ENCODE peak calls at places on chromosomes 11 and 22, in seven cellular contexts. E, P, K, Y, H, I and G are unnamed samples. For H3K4me1, the result is how much of the 10 kb centered on the place peaks cover.

GRCh38 chr11:90453525-90453924 is 230.7 kb upstream of the CHORDC1 start:
- DNase-seq in K (no peak), Y (no peak), H (no peak), P (no peak), I (no peak), E (no peak), G (no peak)

GRCh38 chr11:115684135-115684534 is 179.9 kb upstream of the CADM1 start:
- DNase-seq in E (no peak), I (no peak), P (no peak), Y (no peak), H (no peak), K (no peak), G (no peak)

GRCh38 chr22:33579448-33580093 is 340.7 kb downstream of the LARGE1 start:
- DNase-seq in Y (peak), I (peak), K (peak), E (peak), H (peak), P (peak), G (peak)

GRCh38 chr22:30877662-30878515 is 90.7 kb downstream of the MORC2 start:
- DNase-seq in Y (no peak), P (peak), E (no peak), H (no peak), K (no peak), I (peak), G (peak)

GRCh38 chr11:111541209-111542061 is 915 bp downstream of the LAYN start:
- DNase-seq in P (peak), Y (no peak), H (peak), E (peak), I (peak), K (peak), G (peak)

GRCh38 chr11:131737357-131737756 is 366.9 kb downstream of the NTM start:
- DNase-seq in I (no peak), H (peak), P (no peak), K (no peak), E (no peak), Y (no peak), G (no peak)

GRCh38 chr22:20531154-20531403 is 23.7 kb downstream of the MED15 start:
- DNase-seq in P (no peak), E (no peak), K (no peak), H (no peak), Y (no peak), I (no peak), G (no peak)

GRCh38 chr22:23272371-23272770 is 92.1 kb downstream of the BCR start:
- DNase-seq in E (no peak), I (no peak), P (no peak), H (no peak), K (no peak), Y (no peak), G (no peak)

GRCh38 chr22:39721456-39722325 is 151.1 kb downstream of the CACNA1I start:
- DNase-seq in K (no peak), Y (no peak), I (peak), E (no peak), H (no peak), P (peak), G (no peak)

GRCh38 chr22:19292262-19293230 is 1.0 kb upstream of the CLTCL1 start:
- DNase-seq in H (peak), E (no peak), K (no peak), Y (no peak), P (peak), I (no peak), G (no peak)

GRCh38 chr11:13944016-13944415 is 18.5 kb upstream of the SPON1 start:
- DNase-seq in Y (no peak), K (peak), I (no peak), H (no peak), P (no peak), E (no peak), G (no peak)

GRCh38 chr22:22037229-22037628 is 54.6 kb upstream of the TOP3B start:
- DNase-seq in E (no peak), I (no peak), Y (no peak), K (no peak), H (no peak), P (no peak), G (no peak)

GRCh38 chr22:41638124-41638523 is 17.0 kb downstream of the XRCC6 start:
- DNase-seq in E (no peak), I (no peak), P (peak), K (no peak), Y (no peak), H (no peak), G (no peak)

GRCh38 chr11:34288482-34288881 is 69.3 kb downstream of the ABTB2 start:
- DNase-seq in K (no peak), P (no peak), I (no peak), Y (no peak), E (no peak), H (no peak), G (no peak)

GRCh38 chr11:131495417-131495816 is 125.0 kb downstream of the NTM start:
- DNase-seq in Y (no peak), I (no peak), E (no peak), P (peak), H (no peak), K (no peak), G (peak)

GRCh38 chr11:69447786-69448185 is 33.7 kb upstream of the LINC01488 start:
- DNase-seq in K (peak), P (no peak), Y (no peak), H (no peak), E (no peak), I (no peak), G (no peak)

GRCh38 chr11:134206185-134206584 is 17.6 kb downstream of the NCAPD3 start:
- DNase-seq in K (no peak), E (no peak), P (no peak), I (peak), H (no peak), Y (no peak), G (no peak)

GRCh38 chr11:95081412-95081811 is 8.2 kb upstream of the ENDOD1 start:
- DNase-seq in Y (peak), P (no peak), I (no peak), H (peak), K (no peak), E (no peak), G (peak)

GRCh38 chr11:29985248-29985647 is 31.6 kb downstream of the KCNA4 start:
- DNase-seq in H (no peak), E (no peak), K (no peak), Y (no peak), I (no peak), P (no peak), G (no peak)

GRCh38 chr11:64245797-64246623 is 733 bp downstream of the PPP1R14B start:
- DNase-seq in E (peak), K (peak), H (peak), P (peak), I (peak), Y (peak), G (peak)

GRCh38 chr22:19900707-19901436 is 40.7 kb upstream of the COMT start:
- DNase-seq in P (no peak), K (no peak), E (no peak), I (no peak), H (no peak), Y (no peak), G (no peak)

GRCh38 chr11:96782632-96783031 is 392.8 kb downstream of the JRKL start:
- DNase-seq in Y (no peak), H (no peak), K (no peak), I (no peak), E (no peak), P (no peak), G (no peak)

GRCh38 chr11:130865091-130865771 is 51.0 kb downstream of the SNX19 start:
- DNase-seq in I (no peak), Y (no peak), P (peak), K (no peak), E (no peak), H (no peak), G (no peak)

GRCh38 chr11:99275521-99275920 is 254.8 kb downstream of the CNTN5 start:
- DNase-seq in Y (no peak), E (no peak), P (no peak), H (no peak), I (no peak), K (no peak), G (no peak)

GRCh38 chr11:20080032-20080685 is 80.1 kb downstream of the DBX1 start:
- DNase-seq in Y (no peak), H (no peak), E (no peak), I (no peak), K (no peak), P (no peak), G (no peak)

GRCh38 chr22:37316875-37317371 is 34.6 kb downstream of the CYTH4 start:
- DNase-seq in Y (peak), E (peak), K (peak), P (peak), I (peak), H (peak), G (peak)

GRCh38 chr11:12845739-12846358 is 163.3 kb upstream of the RASSF10 start:
- DNase-seq in I (peak), H (peak), P (no peak), K (no peak), E (peak), Y (no peak), G (peak)

GRCh38 chr11:10674440-10674855 is 19.1 kb downstream of the IRAG1 start:
- DNase-seq in E (no peak), H (no peak), Y (no peak), I (no peak), P (no peak), K (no peak), G (peak)

GRCh38 chr11:49995559-49995958 is 13.2 kb upstream of the OR4C12 start:
- DNase-seq in E (peak), Y (peak), H (peak), P (peak), K (peak), I (peak), G (no peak)

GRCh38 chr11:111634981-111635705 is 32.9 kb downstream of the SIK2 start:
- DNase-seq in K (peak), P (no peak), H (peak), I (no peak), Y (no peak), E (peak), G (no peak)

GRCh38 chr22:50060441-50061140 is 2.5 kb upstream of the TTLL8 start:
- DNase-seq in H (no peak), E (no peak), I (no peak), P (no peak), K (no peak), Y (no peak), G (no peak)
- H3K4me3 ChIP-seq in H (no peak), E (no peak), I (no peak), P (no peak), K (no peak), Y (no peak), G (no peak)

GRCh38 chr11:112999518-112999917 is 38.3 kb downstream of the NCAM1 start:
- DNase-seq in P (no peak), Y (no peak), H (no peak), I (peak), K (peak), E (no peak), G (no peak)

GRCh38 chr11:112993808-112994207 is 32.6 kb downstream of the NCAM1 start:
- DNase-seq in P (no peak), E (no peak), K (no peak), H (no peak), Y (no peak), I (no peak), G (no peak)

GRCh38 chr11:112997829-112998228 is 36.6 kb downstream of the NCAM1 start:
- DNase-seq in E (no peak), I (no peak), K (no peak), Y (no peak), H (no peak), P (no peak), G (no peak)

GRCh38 chr11:112996924-112997323 is 35.7 kb downstream of the NCAM1 start:
- DNase-seq in I (no peak), H (no peak), K (no peak), P (no peak), Y (no peak), E (no peak), G (no peak)

DNA sequence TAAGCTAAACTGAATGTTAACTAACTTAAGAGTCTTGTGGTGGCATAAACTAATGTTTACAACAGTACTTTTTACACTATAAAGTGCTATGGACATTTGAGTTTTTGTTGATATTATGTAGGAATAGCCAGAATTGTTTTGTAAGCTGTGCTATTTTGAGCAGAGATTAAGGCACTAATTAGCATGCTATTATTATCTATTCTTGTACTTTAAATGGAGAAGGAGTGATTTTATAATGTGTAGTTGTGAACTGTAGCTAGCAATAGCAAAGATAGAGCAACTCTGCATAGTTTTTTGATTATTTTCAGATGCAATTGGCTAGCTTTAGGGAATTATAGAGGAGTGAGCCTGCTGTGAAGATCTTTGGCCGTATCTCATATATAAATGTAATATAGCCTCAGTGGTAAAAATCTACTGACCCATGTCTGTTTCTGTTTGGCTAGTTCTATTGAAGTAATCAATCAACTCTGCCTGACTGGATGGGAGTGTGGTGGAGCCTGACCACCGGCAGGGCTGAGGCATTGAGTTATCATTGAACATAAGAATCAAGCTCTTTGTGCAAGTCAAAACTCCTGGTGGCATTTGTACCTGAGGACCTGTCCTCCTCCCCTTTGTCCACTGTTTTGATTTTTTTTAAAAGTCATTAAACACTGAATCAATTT is 34.3 kb downstream of the NCAM1 start:
- DNase-seq in K (no peak), H (no peak), E (no peak), Y (no peak), I (no peak), P (no peak), G (no peak)
- H3K4me1 ChIP-seq in K (under half), H (under half), E (under half), Y (under half), I (under half), P (under half), G (under half)

DNA sequence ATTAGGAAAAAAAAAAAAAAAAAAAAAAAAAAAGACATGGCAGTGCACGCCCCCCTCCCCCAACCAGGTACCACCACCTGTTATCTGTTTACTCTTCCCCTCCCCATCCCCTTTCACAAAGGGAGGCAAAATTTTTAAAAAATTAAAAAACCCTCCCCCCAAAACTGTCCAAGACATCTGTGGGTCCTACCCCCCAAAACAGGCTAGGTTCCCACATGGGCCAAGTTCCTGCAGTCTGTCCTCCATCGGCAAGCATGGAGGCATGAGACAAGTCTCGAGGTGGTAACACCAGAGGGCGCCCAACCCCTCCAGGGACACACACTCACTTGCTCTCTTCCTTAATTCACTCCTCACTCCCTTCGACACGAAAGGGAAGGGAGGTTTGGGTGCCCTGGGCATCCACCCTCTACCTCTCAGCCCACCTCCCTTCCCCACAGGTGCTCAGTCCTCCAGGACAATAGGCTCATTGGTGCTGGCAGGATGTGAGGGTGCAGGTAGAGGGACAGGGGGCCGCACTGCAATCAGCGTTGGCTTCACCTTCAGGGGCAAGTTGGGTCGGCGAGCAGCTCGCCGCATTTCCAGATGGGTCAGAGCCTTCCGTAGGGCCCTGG is 2.2 kb upstream of the TUT1 start:
- DNase-seq in I (peak), P (peak), Y (peak), E (peak), H (peak), K (peak), G (peak)
- TF ChIP-seq CTCF in I (peak), P (peak), Y (peak), E (peak), H (peak), K (peak), G (peak)

DNA sequence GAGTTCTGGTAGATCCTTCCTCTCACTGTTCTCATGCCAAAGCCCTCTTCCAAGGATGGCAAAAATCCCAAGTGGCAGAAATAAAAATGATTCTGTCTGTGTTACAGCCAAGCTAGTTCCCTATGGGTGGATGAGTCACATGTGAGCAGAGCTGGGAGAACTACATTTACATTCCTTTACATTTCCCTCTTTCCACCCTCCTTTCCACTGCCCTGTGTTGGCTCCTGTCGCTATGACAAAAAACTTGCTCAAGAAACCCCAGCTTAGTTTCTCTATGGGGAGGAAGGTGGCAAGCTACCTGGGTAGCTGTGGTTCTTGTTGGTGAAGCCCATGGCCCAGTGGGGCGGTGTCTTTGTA is 10.2 kb upstream of the DDB2 start:
- DNase-seq in E (peak), K (peak), I (no peak), Y (no peak), H (peak), P (no peak), G (no peak)
- H3K4me3 ChIP-seq in E (no peak), K (no peak), I (no peak), Y (no peak), H (no peak), P (no peak), G (no peak)

GRCh38 chr11:127864861-127865260 is 722.5 kb downstream of the ETS1 start:
- DNase-seq in E (no peak), H (no peak), P (no peak), Y (no peak), K (no peak), I (peak), G (no peak)

GRCh38 chr11:127862406-127862805 is 725.0 kb downstream of the ETS1 start:
- DNase-seq in Y (no peak), H (no peak), I (no peak), P (no peak), K (peak), E (no peak), G (no peak)

DNA sequence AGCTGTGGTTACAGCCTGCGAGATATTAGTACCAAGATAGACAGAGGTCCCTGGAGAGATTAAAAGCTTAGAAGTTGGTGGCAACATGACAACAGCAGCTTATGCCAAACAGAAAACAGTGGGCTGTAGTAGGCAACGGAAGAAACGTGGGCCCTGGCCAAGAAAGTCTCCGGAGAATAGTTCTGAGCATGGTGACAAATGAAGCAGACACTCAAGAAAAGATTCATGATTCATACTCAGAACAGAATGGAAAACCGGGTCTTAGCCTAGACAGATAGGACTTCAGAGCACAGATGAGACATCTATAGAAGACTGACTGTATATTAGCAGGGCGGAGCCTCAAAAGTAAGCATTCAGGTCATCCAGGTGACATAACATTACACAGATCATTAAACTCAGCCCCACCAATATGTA is 727.4 kb downstream of the ETS1 start:
- DNase-seq in I (no peak), E (no peak), P (no peak), Y (no peak), H (no peak), K (peak), G (no peak)
- H3K4me1 ChIP-seq in I (under half), E (under half), P (under half), Y (under half), H (under half), K (under half), G (under half)

GRCh38 chr22:38569181-38569971 is 607 bp downstream of the DMC1 start:
- DNase-seq in H (no peak), Y (no peak), P (peak), K (no peak), I (peak), E (no peak), G (peak)

GRCh38 chr22:38572065-38572464 is 2.1 kb upstream of the DMC1 start:
- DNase-seq in K (peak), Y (peak), E (peak), I (peak), H (peak), P (no peak), G (no peak)

GRCh38 chr22:38567531-38568245 is 2.3 kb downstream of the DMC1 start:
- DNase-seq in K (no peak), P (no peak), Y (no peak), I (no peak), H (no peak), E (no peak), G (no peak)

GRCh38 chr22:38569972-38570840 is at the start of gene DMC1:
- DNase-seq in Y (peak), E (peak), P (peak), I (peak), K (peak), H (peak), G (peak)

DNA sequence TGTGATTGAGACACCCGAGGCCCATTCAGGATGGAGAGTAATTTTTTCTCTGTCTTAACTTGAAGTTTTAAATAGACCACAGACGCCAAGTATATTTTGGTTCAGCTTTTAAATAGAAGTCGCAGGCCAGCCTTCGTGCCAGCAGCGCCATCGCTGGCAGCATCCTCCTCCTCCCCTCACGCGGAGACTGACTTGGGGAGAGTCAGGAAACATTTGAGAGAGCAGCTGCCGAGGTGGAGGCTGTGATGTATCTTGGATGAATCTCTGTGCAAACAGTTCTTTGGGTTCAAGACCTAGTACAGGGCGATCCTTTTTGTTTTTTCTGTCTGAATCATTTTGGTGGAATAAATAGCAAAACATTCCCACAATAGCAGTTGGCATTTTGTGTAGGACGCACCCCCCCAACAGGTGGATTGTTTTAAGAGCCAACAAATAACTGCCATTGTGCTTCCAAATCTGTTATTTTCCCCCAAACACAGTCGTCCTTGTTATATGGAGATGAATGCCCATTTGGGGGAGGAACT is 920 bp upstream of the DMC1 start:
- DNase-seq in P (no peak), Y (peak), I (peak), E (peak), H (no peak), K (peak), G (peak)
- TF ChIP-seq CTCF in P (no peak), Y (peak), I (no peak), E (no peak), H (no peak), K (no peak), G (no peak)